ENCODE peak calls at places on chromosomes 7 and 10, in four cellular contexts. V is upper lobe of right lung, X is lower lobe of right lung, E is NT2/D1. B is an unnamed sample. For H3K4me1, the result is how much of the 10 kb centered on the place peaks cover.

GRCh38 chr10:124231188-124232135 is 138.1 kb upstream of the CHST15 start:
- DNase-seq in X (no peak), E (no peak), V (no peak), B (no peak)

GRCh38 chr7:38675500-38676106 is 44.4 kb upstream of the AMPH start:
- DNase-seq in E (no peak), X (no peak), V (no peak), B (no peak)

GRCh38 chr10:72509206-72509799 is 116.6 kb downstream of the MICU1 start:
- DNase-seq in E (no peak), X (no peak), V (no peak), B (no peak)

GRCh38 chr7:157650801-157651200 is 314.0 kb downstream of the DNAJB6 start:
- DNase-seq in X (no peak), V (peak), E (no peak), B (no peak)

GRCh38 chr10:5861269-5862031 is 28.2 kb downstream of the ANKRD16 start:
- DNase-seq in X (no peak), V (no peak), E (no peak), B (no peak)

GRCh38 chr10:110556993-110557601 is 10.4 kb upstream of the SMC3 start:
- DNase-seq in X (no peak), E (no peak), V (no peak), B (no peak)

GRCh38 chr10:132392811-132393694 is 3.9 kb upstream of the PWWP2B start:
- DNase-seq in V (peak), X (no peak), E (no peak), B (no peak)

GRCh38 chr10:42111076-42111475 is 527.3 kb downstream of the ZNF33B start:
- DNase-seq in E (no peak), V (no peak), X (no peak), B (no peak)

GRCh38 chr7:32025381-32026075 is 44.7 kb downstream of the PDE1C start:
- DNase-seq in E (no peak), V (no peak), X (no peak), B (no peak)

GRCh38 chr7:107889992-107890391 is 991 bp upstream of the DLD start:
- DNase-seq in V (no peak), E (no peak), X (no peak), B (no peak)

GRCh38 chr7:768881-769504 is 41.9 kb upstream of the PRKAR1B start:
- DNase-seq in E (no peak), V (no peak), X (no peak), B (no peak)

GRCh38 chr7:2520131-2520807 is 695 bp downstream of the LFNG start:
- DNase-seq in V (no peak), X (peak), E (no peak), B (no peak)
- H3K4me1 ChIP-seq in V (half or more), X (half or more), E (half or more), B (half or more)

GRCh38 chr7:18727094-18727870 is 231.7 kb downstream of the HDAC9 start:
- DNase-seq in X (no peak), E (no peak), V (no peak), B (no peak)

DNA sequence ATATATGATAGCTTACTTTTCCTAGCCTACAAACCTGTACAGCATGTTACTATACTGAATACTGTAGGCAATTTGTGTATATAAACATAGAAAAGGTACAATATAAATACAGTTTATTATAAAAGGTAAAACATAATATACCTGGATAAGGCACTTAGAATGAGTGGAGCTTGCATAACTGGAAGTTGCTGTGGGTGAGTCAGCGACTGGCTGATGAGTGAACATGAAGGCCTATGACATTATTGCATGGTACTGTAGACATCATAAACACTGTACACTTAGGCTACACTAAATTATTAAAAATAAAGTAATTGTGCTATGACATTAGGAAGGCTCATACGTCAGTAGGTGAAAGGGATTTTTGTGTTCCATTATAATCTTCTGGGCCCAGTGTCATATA is 228.8 kb downstream of the HDAC9 start:
- DNase-seq in E (no peak), V (no peak), X (no peak), B (no peak)
- H3K4me1 ChIP-seq in E (under half), V (under half), X (under half), B (under half)

GRCh38 chr7:30466266-30466665 is 12.3 kb downstream of the NOD1 start:
- DNase-seq in V (no peak), X (no peak), E (no peak), B (no peak)

GRCh38 chr7:30465342-30466170 is 13.0 kb downstream of the NOD1 start:
- DNase-seq in V (no peak), X (no peak), E (no peak), B (no peak)

GRCh38 chr7:30468791-30469190 is 9.8 kb downstream of the NOD1 start:
- DNase-seq in V (no peak), X (no peak), E (no peak), B (no peak)

GRCh38 chr7:30468041-30468440 is 10.5 kb downstream of the NOD1 start:
- DNase-seq in V (no peak), E (no peak), X (no peak), B (no peak)

DNA sequence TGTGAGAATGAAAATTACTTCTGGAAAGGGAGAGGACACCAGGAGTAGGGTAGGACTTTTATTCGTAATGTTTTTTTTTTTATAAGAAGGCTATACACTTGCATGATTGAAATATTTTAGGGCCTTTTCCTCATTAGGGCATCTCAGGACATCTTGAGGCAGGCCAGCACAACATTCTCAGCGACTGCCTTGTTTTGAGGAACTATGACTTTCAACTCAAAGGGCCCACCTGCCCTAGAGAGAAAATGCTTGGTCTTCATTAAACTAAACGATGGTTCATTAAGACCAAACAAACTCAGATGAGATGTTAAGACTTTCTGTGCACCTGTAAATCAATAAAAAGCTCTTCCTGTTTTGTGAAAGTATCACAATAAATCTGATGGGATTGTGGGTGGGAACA is 11.3 kb downstream of the NOD1 start:
- DNase-seq in E (no peak), V (no peak), X (no peak), B (no peak)
- H3K4me1 ChIP-seq in E (under half), V (half or more), X (half or more), B (under half)

GRCh38 chr7:88312061-88312663 is 5.5 kb upstream of the STEAP4 start:
- DNase-seq in X (no peak), V (no peak), E (no peak), B (no peak)
- H3K4me1 ChIP-seq in X (under half), V (under half), E (under half), B (under half)

DNA sequence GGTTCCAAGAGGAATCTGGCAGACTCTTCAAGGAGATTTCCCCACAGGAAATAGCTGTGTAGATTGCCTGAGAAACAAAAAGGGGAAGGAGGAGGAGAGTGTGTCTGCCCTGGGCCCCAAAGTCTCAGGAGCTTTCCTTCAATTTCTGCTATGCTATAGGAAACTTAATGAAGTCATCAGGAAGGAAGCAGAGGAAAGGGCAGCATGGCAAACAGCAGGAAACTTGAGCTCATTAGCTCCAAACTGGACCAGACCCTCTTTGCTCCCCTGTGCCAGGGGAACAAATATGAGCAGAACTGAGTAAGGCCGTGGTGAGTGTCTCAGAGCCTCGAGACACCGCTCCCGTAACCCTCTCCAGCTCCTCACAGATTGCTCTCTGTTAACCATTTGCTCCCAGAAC is 4.8 kb upstream of the KCNIP2 start:
- DNase-seq in V (no peak), E (no peak), X (peak), B (no peak)
- H3K4me1 ChIP-seq in V (under half), E (under half), X (under half), B (under half)

DNA sequence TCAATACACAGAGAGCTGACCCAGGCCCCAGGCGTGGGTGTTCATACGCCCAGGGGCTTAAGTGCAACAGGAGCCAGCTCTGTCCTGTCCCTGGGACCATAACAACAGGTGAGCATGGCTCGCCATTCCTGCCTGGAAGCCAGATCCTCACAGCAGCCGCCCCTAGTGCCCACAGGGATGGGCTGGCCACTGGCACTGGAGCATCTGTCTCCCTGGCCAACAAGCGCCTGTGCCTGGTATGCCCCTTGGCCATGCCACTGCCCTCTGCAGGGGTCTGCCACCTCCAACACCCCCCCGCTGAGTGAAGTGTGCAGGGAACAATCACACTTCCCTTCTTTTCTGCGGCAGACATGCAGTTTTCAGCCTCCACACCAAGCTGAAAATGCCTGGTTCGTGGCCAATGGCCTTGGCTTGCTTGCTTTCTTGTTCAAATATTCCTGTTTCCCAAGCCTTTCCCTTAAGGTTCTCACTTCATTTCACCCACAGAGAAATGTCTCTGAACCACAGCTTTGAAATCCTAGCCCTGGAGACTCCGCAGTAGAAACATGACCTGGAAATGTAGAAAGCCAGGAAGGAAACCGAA is 50.7 kb downstream of the HSPA12A start:
- DNase-seq in X (no peak), E (no peak), V (no peak), B (no peak)
- H3K4me1 ChIP-seq in X (under half), E (under half), V (under half), B (under half)

DNA sequence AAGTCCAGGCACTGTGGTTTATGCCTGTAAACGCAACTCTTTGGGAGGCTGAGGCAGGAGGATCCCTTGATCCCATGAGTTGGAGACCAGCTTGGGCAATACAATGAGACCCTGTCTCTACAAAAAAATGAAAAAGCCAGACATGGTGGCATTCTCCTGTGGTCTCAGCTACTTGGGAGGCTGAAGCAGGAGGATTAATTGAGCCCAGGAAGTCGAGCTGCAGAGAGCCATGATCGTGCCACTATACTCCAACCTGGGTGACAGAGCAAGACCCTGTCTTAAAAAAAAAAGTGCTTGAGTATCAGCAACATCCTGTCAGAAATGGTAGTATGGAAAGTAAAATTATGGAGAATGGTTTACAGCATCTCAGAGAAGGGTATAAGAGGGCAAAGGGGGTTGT is 11.6 kb downstream of the APBB1IP start:
- DNase-seq in E (no peak), V (no peak), X (no peak), B (no peak)
- H3K4me1 ChIP-seq in E (under half), V (under half), X (under half), B (under half)

GRCh38 chr10:77926566-77927342 is at the start of gene DLG5:
- DNase-seq in V (peak), E (no peak), X (peak), B (no peak)
- H3K4me1 ChIP-seq in V (under half), E (under half), X (under half), B (under half)

DNA sequence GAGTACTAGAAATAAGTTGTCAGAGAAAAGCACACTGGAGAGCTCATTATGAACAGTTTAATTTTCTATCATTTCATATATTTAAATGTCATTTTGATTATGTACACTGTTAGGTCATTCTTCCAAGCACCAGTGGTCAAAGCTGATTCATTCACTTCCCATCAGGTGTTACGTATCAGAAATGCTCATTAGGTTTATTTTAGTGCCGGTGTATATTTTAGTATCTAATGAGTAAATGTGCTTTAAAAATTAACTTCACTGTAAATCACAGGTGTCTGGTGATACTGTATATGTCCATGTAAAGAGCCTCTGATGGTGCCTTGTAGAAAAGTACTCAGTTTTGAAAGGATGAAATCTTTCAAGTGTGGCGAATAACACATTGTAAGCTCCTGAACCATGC is 3.5 kb downstream of the DMTF1 start:
- DNase-seq in V (no peak), X (no peak), E (no peak), B (no peak)
- H3K4me1 ChIP-seq in V (under half), X (half or more), E (under half), B (under half)

B was measured in keratinocyte.